ENCODE peak calls at places on chromosomes 16 and 17, in seven cellular contexts. L, W, K, B, D, N and R are unnamed samples. For H3K9me3, the result is how much of the 10 kb centered on the place peaks cover.

GRCh38 chr17:64259922-64260321 is 3.1 kb downstream of the TEX2 start:
- DNase-seq in W (no peak), N (no peak), K (no peak), L (no peak), B (no peak), D (no peak), R (peak)

GRCh38 chr16:66713076-66713475 is 16.5 kb upstream of the CMTM4 start:
- DNase-seq in B (no peak), N (no peak), D (no peak), W (no peak), L (no peak), K (no peak), R (no peak)

GRCh38 chr16:27154573-27155521 is 48.5 kb upstream of the KDM8 start:
- DNase-seq in K (peak), W (peak), N (peak), D (peak), B (peak), L (peak), R (peak)

GRCh38 chr16:4370570-4371480 is 823 bp upstream of the VASN start:
- DNase-seq in D (peak), N (peak), L (no peak), W (peak), B (no peak), K (no peak), R (no peak)

GRCh38 chr17:8072727-8073461 is 14.6 kb downstream of the ALOX12B start:
- DNase-seq in W (no peak), L (no peak), D (no peak), N (no peak), K (no peak), B (peak), R (no peak)

GRCh38 chr17:35766903-35767510 is 6.3 kb downstream of the C17orf50 start:
- DNase-seq in D (peak), W (no peak), B (peak), L (peak), N (peak), K (no peak), R (peak)

GRCh38 chr17:44345497-44346026 is 460 bp downstream of the GRN start:
- DNase-seq in D (peak), L (peak), N (peak), B (peak), K (no peak), W (peak), R (peak)

GRCh38 chr17:32917081-32917480 is 10.9 kb upstream of the TMEM98 start:
- DNase-seq in K (no peak), D (no peak), B (no peak), L (no peak), N (no peak), W (no peak), R (no peak)

GRCh38 chr17:1724351-1724868 is at the start of gene WDR81:
- DNase-seq in K (no peak), N (peak), W (peak), B (peak), D (peak), L (peak), R (peak)

GRCh38 chr17:17511293-17511741 is 15.1 kb upstream of the RASD1 start:
- DNase-seq in W (no peak), L (no peak), K (no peak), B (no peak), N (no peak), D (no peak), R (no peak)

GRCh38 chr17:7582401-7583252 is 1.0 kb upstream of the MPDU1 start:
- DNase-seq in D (no peak), W (peak), L (no peak), B (no peak), N (peak), K (no peak), R (no peak)

GRCh38 chr17:2275722-2276121 is 27.9 kb downstream of the SMG6 start:
- DNase-seq in N (no peak), L (no peak), B (no peak), K (no peak), D (no peak), W (no peak), R (no peak)

GRCh38 chr16:75203667-75204409 is 3.1 kb downstream of the CTRB2 start:
- DNase-seq in L (no peak), D (no peak), K (no peak), B (no peak), N (peak), W (peak), R (no peak)

GRCh38 chr17:22203208-22203715 is 510.9 kb downstream of the KCNJ18 start:
- DNase-seq in D (no peak), W (peak), N (no peak), L (no peak), B (no peak), K (no peak), R (no peak)

GRCh38 chr17:79465011-79466006 is 145.5 kb downstream of the RBFOX3 start:
- DNase-seq in K (no peak), L (no peak), W (peak), B (peak), D (no peak), N (no peak), R (no peak)

GRCh38 chr17:81197409-81197795 is 25.4 kb downstream of the CEP131 start:
- DNase-seq in D (no peak), K (no peak), L (no peak), W (peak), N (no peak), B (no peak), R (no peak)

GRCh38 chr16:1338119-1338730 is 4.8 kb downstream of the BAIAP3 start:
- DNase-seq in L (peak), K (no peak), D (no peak), B (peak), W (peak), N (peak), R (peak)

GRCh38 chr17:35879748-35880654 is at the start of gene CCL5:
- DNase-seq in W (no peak), D (no peak), N (no peak), B (no peak), K (no peak), L (no peak), R (peak)

GRCh38 chr17:55314061-55314783 is 49.5 kb downstream of the HLF start:
- DNase-seq in W (no peak), N (no peak), K (no peak), B (no peak), L (no peak), D (no peak), R (no peak)

GRCh38 chr17:74919440-74920305 is 3.4 kb downstream of the USH1G start:
- DNase-seq in L (peak), W (peak), B (no peak), K (peak), D (no peak), N (peak), R (peak)

GRCh38 chr17:58083491-58084316 is 485 bp downstream of the DYNLL2 start:
- DNase-seq in W (peak), B (peak), L (peak), N (peak), D (peak), K (no peak), R (peak)

GRCh38 chr16:10608687-10609409 is 28.4 kb upstream of the EMP2 start:
- DNase-seq in K (no peak), L (no peak), B (no peak), N (no peak), D (no peak), W (no peak), R (no peak)

GRCh38 chr17:5418858-5419355 is 555 bp downstream of the NUP88 start:
- DNase-seq in B (no peak), K (no peak), N (peak), W (no peak), D (no peak), L (peak), R (peak)

GRCh38 chr16:11114366-11115164 is 141.4 kb downstream of the SOCS1 start:
- DNase-seq in W (no peak), N (no peak), D (no peak), B (no peak), L (no peak), K (no peak), R (peak)

GRCh38 chr17:15106540-15106939 is 158.6 kb downstream of the PMP22 start:
- DNase-seq in D (no peak), N (no peak), B (no peak), W (no peak), L (no peak), K (no peak), R (no peak)

GRCh38 chr16:67013238-67013822 is 15.6 kb upstream of the CBFB start:
- DNase-seq in N (no peak), W (no peak), L (no peak), K (no peak), D (no peak), B (no peak), R (no peak)

GRCh38 chr16:10579965-10580918 is at the start of gene EMP2:
- DNase-seq in W (peak), N (peak), K (peak), L (peak), B (peak), D (peak), R (peak)

GRCh38 chr17:78737332-78737731 is 44.7 kb downstream of the CYTH1 start:
- DNase-seq in B (peak), N (no peak), K (no peak), L (no peak), W (no peak), D (peak), R (peak)

GRCh38 chr16:78655481-78656114 is 556.1 kb downstream of the WWOX start:
- DNase-seq in W (no peak), K (no peak), N (no peak), D (no peak), B (peak), L (no peak), R (no peak)

GRCh38 chr17:40671282-40671681 is 6.3 kb upstream of the KRT222 start:
- DNase-seq in D (no peak), N (no peak), B (no peak), K (no peak), L (no peak), W (no peak), R (peak)

GRCh38 chr17:43784628-43785101 is 4.4 kb downstream of the CFAP97D1 start:
- DNase-seq in K (no peak), B (no peak), N (no peak), D (no peak), L (no peak), W (no peak), R (no peak)

GRCh38 chr16:86387461-86388440 is 122.6 kb upstream of the FOXF1 start:
- DNase-seq in B (no peak), L (no peak), W (no peak), N (no peak), K (no peak), D (peak), R (no peak)

GRCh38 chr17:16085066-16085699 is 85.6 kb downstream of the TTC19 start:
- DNase-seq in W (no peak), B (no peak), D (no peak), K (no peak), L (no peak), N (no peak), R (no peak)

GRCh38 chr17:28468781-28469180 is 4.7 kb upstream of the SLC13A2 start:
- DNase-seq in K (no peak), L (no peak), B (no peak), D (no peak), W (no peak), N (no peak), R (no peak)

GRCh38 chr17:50093246-50093645 is 1.9 kb upstream of the PDK2 start:
- DNase-seq in L (no peak), D (no peak), W (no peak), K (no peak), N (no peak), B (no peak), R (no peak)

GRCh38 chr17:49038138-49038537 is 41.0 kb downstream of the IGF2BP1 start:
- DNase-seq in B (no peak), W (peak), L (no peak), D (no peak), K (no peak), N (no peak), R (no peak)

GRCh38 chr17:49031965-49032928 is 35.1 kb downstream of the IGF2BP1 start:
- DNase-seq in L (peak), B (peak), K (peak), N (peak), D (peak), W (no peak), R (peak)

GRCh38 chr17:49036270-49036626 is 39.1 kb downstream of the IGF2BP1 start:
- DNase-seq in D (no peak), W (no peak), N (no peak), L (no peak), K (no peak), B (no peak), R (no peak)

GRCh38 chr17:49038544-49038943 is 41.4 kb downstream of the IGF2BP1 start:
- DNase-seq in K (no peak), N (no peak), D (no peak), W (no peak), L (no peak), B (no peak), R (no peak)

DNA sequence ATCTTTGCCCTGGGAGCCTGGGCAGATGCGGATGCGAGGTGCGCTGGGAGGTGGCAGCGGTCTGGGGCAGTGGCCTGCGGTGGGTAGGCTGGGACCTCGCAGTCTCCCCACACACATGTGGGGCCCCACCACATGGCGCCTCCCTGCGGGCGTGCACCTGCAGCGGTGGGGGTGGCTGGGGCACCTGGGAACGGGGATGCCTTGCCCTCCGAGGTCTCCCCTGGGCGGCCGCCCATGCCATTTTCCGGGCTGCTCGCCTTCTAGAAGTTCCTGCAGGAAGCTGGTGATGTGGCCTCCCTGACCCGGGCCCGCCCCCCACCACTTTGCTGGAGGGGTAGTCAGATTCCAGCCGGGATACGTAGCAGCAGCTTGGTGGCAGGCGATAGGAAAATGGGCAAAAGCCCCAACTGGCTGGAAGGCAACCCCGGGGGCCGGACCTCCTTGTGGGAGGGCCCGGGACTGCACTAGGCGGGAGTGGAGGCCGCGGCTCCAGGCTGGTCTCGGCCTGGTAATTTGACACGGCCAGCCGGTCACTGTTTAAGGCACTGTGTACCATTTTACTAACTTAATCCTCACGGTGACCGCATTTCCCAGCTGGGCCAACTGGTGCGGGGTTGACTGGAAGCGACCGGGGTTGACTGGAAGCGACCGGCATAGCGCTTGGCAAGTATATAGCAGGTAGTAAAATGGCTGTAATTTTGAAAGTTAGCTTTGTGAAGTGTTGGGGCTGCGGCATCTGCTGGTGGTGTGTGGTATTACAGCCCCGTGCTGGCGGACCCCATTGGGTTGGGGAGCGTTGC is 38.5 kb downstream of the IGF2BP1 start:
- DNase-seq in D (peak), W (peak), L (peak), B (peak), K (peak), N (peak), R (no peak)
- H3K4me3 ChIP-seq in D (no peak), W (no peak), L (no peak), B (peak), K (no peak), N (no peak), R (no peak)

GRCh38 chr16:81476732-81477131 is 32.1 kb downstream of the CMIP start:
- DNase-seq in W (no peak), N (no peak), B (no peak), K (no peak), D (no peak), L (no peak), R (no peak)

GRCh38 chr16:81480856-81481821 is 36.5 kb downstream of the CMIP start:
- DNase-seq in D (peak), B (peak), N (no peak), L (peak), W (no peak), K (no peak), R (peak)

GRCh38 chr16:81478294-81478693 is 33.7 kb downstream of the CMIP start:
- DNase-seq in L (no peak), D (no peak), N (no peak), K (no peak), W (no peak), B (no peak), R (no peak)

GRCh38 chr16:81482329-81483063 is 37.9 kb downstream of the CMIP start:
- DNase-seq in D (peak), B (no peak), W (peak), L (no peak), K (no peak), N (no peak), R (no peak)

DNA sequence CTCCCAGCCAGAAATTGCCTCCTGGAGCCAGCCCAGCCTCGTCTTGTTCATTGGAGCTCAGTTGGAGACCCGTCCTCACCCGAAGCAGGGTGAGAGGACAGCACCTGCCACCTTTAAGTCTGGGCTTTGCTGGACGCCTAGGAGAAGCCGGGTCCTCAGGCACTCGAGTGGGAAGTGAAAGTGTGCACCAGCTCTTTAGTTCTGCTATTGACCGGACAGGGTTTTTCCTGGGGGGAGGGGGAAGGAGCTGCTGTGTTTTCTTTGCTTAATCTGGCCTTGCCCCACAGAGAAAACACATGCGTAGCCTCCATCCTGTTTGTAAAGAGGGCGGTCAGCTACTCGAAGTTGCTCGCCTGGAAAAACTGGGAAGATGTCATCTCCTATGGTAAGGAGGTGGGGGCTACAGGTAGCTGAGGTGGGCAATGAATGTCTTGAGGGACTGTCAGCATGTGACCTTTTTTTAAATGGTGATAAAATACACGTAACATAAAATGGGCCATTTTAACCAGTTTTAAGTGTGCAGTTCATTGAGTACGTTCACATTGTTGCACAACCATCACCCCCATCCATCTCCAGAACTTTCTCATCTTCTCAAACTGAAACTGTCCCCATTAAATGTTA is 34.4 kb downstream of the CMIP start:
- DNase-seq in B (no peak), D (no peak), N (peak), W (no peak), L (peak), K (no peak), R (peak)
- H3K27ac ChIP-seq in B (no peak), D (peak), N (peak), W (peak), L (peak), K (no peak), R (peak)

GRCh38 chr16:62475573-62475972 is 439.3 kb upstream of the CDH8 start:
- DNase-seq in D (no peak), L (no peak), K (no peak), W (no peak), N (no peak), B (peak), R (no peak)
- H3K9me3 ChIP-seq in D (under half), L (half or more), K (under half), W (under half), N (under half), B (under half), R (under half)

GRCh38 chr16:87393680-87394055 is 1.5 kb downstream of the MAP1LC3B start:
- DNase-seq in B (no peak), K (no peak), N (no peak), W (no peak), D (no peak), L (no peak), R (no peak)
- H3K4me3 ChIP-seq in B (peak), K (no peak), N (no peak), W (peak), D (peak), L (peak), R (no peak)

GRCh38 chr17:19727466-19728113 is 11.2 kb upstream of the SLC47A2 start:
- DNase-seq in B (no peak), D (no peak), K (no peak), N (peak), W (no peak), L (no peak), R (no peak)
- H3K27ac ChIP-seq in B (peak), D (no peak), K (no peak), N (peak), W (peak), L (peak), R (peak)

GRCh38 chr17:45851464-45851863 is 6.8 kb downstream of the SPPL2C start:
- DNase-seq in B (no peak), W (peak), N (no peak), D (no peak), K (no peak), L (no peak), R (no peak)
- H3K9me3 ChIP-seq in B (under half), W (under half), N (under half), D (under half), K (under half), L (under half), R (under half)